ENCODE peak calls at places on chromosomes 2 and 18, in ten cellular contexts. Y, S, R, F, M, B, H, K, G and I are unnamed samples.

GRCh38 chr2:31980674-31981356 is 30.0 kb downstream of the MEMO1 start:
- DNase-seq in Y (peak; percentile 48), S (no peak), R (no peak), F (no peak), M (no peak), B (no peak), H (no peak), K (no peak), G (no peak), I (no peak)

GRCh38 chr2:39513641-39514094 is 76.6 kb upstream of the MAP4K3 start:
- DNase-seq in Y (peak; percentile 74), S (peak; percentile 77), R (peak; percentile 47), F (peak; percentile 77), M (no peak), B (peak; percentile 58), H (peak; percentile 32), K (no peak), G (peak; percentile 62), I (no peak)

GRCh38 chr2:119466373-119466772 is 34.7 kb downstream of the TMEM37 start:
- DNase-seq in Y (no peak), S (no peak), R (no peak), F (no peak), M (no peak), B (no peak), H (no peak), K (no peak), G (no peak), I (no peak)

GRCh38 chr18:2797951-2798350 is 48.9 kb upstream of the EMILIN2 start:
- DNase-seq in Y (no peak), S (no peak), R (no peak), F (no peak), M (no peak), B (no peak), H (no peak), K (no peak), G (no peak), I (no peak)

GRCh38 chr2:15812187-15812830 is 128.0 kb upstream of the MYCN start:
- DNase-seq in Y (no peak), S (no peak), R (no peak), F (no peak), M (no peak), B (no peak), H (no peak), K (no peak), G (no peak), I (no peak)

GRCh38 chr2:157438907-157439791 is 4.7 kb downstream of the CYTIP start:
- DNase-seq in Y (no peak), S (no peak), R (no peak), F (no peak), M (no peak), B (no peak), H (no peak), K (no peak), G (no peak), I (no peak)

GRCh38 chr2:233915133-233915532 is 2.0 kb upstream of the TRPM8 start:
- DNase-seq in Y (peak; percentile 50), S (no peak), R (no peak), F (no peak), M (no peak), B (no peak), H (no peak), K (no peak), G (no peak), I (no peak)

GRCh38 chr2:101823347-101823791 is 125.9 kb downstream of the MAP4K4 start:
- DNase-seq in Y (peak; percentile 67), S (peak; percentile 57), R (peak; percentile 38), F (peak; percentile 52), M (peak; percentile 60), B (peak; percentile 71), H (peak; percentile 16), K (peak; percentile 4), G (peak; percentile 63), I (no peak)

GRCh38 chr2:56185101-56185581 is 1.4 kb downstream of the CCDC85A start:
- DNase-seq in Y (peak; percentile 33), S (peak; percentile 35), R (no peak), F (no peak), M (peak; percentile 61), B (no peak), H (no peak), K (no peak), G (peak; percentile 26), I (peak; percentile 66)

GRCh38 chr2:85255813-85256581 is 71.8 kb downstream of the TGOLN2 start:
- DNase-seq in Y (no peak), S (no peak), R (peak; percentile 55), F (peak; percentile 43), M (no peak), B (no peak), H (no peak), K (no peak), G (peak; percentile 42), I (peak; percentile 56)

GRCh38 chr18:61731693-61732376 is 161.0 kb downstream of the RNF152 start:
- DNase-seq in Y (no peak), S (peak; percentile 36), R (no peak), F (no peak), M (no peak), B (no peak), H (no peak), K (no peak), G (no peak), I (no peak)

GRCh38 chr2:25368650-25369049 is 26.9 kb upstream of the DNMT3A start:
- DNase-seq in Y (no peak), S (no peak), R (no peak), F (no peak), M (no peak), B (no peak), H (no peak), K (no peak), G (no peak), I (peak; percentile 24)

DNA sequence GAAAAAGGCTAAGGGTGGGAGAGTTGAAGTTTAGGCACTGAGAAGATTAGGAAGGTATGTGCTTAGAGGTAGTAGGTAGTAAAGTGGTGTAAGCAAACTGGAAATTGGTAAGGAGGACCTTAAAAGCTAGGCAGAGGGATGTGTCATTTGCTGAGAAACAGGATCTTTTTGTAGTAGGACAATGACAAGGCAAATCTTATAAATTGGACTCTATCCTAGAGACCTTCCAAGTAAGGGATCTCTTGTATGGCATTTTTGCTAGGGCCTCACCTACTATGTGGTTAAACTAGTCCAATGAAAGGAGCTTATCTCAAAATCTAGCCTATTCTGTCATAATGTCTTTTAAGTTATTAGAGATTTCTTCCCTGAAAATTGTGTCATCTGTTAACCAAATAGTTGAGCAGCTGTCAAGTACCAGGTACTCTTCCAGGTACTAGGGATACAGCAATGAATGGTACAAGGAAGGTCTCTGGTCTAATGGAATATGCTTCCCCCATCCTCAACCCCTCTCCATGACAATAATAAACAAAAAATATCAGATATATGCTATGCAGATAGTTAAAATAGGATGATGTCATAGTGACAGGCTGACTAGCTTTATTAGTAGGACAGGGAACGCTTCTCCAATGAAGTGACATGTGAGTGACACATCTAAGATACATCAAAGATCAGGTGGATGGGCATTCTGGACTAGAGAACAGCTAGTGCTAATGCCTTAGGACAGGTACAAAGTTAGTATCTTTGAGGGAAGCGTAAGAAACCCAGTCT is 17.7 kb downstream of the RIOK3 start:
- DNase-seq in Y (no peak), S (no peak), R (no peak), F (no peak), M (no peak), B (no peak), H (no peak), K (no peak), G (no peak), I (no peak)
- TF ChIP-seq POLR2A in Y (no peak), S (no peak), R (no peak), F (no peak), M (no peak), B (no peak), H (no peak), K (no peak), G (no peak), I (no peak)

GRCh38 chr18:12236141-12236540 is 18.0 kb upstream of the CIDEA start:
- DNase-seq in Y (no peak), S (no peak), R (no peak), F (no peak), M (no peak), B (no peak), H (no peak), K (no peak), G (no peak), I (no peak)
- TF ChIP-seq CTCF in Y (no peak), S (no peak), R (no peak), F (no peak), M (no peak), B (no peak), H (no peak), K (no peak), G (no peak), I (no peak)

DNA sequence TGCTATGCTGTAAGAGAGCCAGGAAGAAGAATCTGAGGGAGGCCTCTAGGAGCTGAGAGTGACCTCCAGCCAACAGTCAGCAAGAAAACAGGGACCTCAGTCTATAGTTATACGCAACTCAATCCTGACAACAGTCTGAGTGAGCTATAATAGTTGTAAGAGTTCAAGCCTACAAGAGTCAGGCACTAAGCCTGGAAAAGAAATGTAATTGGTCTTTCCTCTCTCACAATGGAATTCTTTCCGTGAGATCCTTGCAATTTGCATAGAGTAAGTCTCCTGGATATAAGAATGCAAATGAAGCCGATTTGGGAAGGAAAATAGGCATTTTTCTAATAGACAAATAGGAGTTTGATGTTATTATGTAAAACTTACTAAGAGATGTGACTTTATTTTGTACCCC is 1332.6 kb upstream of the CELF4 start:
- DNase-seq in Y (no peak), S (no peak), R (no peak), F (no peak), M (no peak), B (no peak), H (no peak), K (no peak), G (no peak), I (no peak)
- TF ChIP-seq POLR2A in Y (no peak), S (no peak), R (no peak), F (no peak), M (no peak), B (no peak), H (no peak), K (no peak), G (no peak), I (no peak)

GRCh38 chr2:1047485-1047884 is 96.8 kb downstream of the SNTG2 start:
- DNase-seq in Y (peak; percentile 24), S (no peak), R (no peak), F (no peak), M (no peak), B (no peak), H (no peak), K (no peak), G (no peak), I (no peak)
- TF ChIP-seq CTCF in Y (no peak), S (peak; percentile 11), R (no peak), F (no peak), M (no peak), B (no peak), H (no peak), K (no peak), G (no peak), I (peak; percentile 36)

GRCh38 chr2:144583741-144584453 is 64.0 kb upstream of the ZEB2 start:
- DNase-seq in Y (peak; percentile 13), S (no peak), R (no peak), F (no peak), M (no peak), B (no peak), H (no peak), K (no peak), G (no peak), I (no peak)
- TF ChIP-seq POLR2A in Y (no peak), S (no peak), R (no peak), F (no peak), M (no peak), B (no peak), H (no peak), K (no peak), G (no peak), I (no peak)